ENCODE peak calls at places on chromosomes 7 and 10, in seven cellular contexts. Q is coronary artery, L is fibroblast of the aortic adventitia, U is GM03348, K is dorsolateral prefrontal cortex, X is GF-D8, W is left cardiac atrium. R is an unnamed sample.

GRCh38 chr7:128112781-128113221 is 81.6 kb upstream of the LRRC4 start:
- DNase-seq in Q (peak; percentile 57), L (no peak), U (no peak), K (no peak), X (no peak), W (no peak), R (no peak)

GRCh38 chr10:132457328-132458070 is 60.5 kb downstream of the PWWP2B start:
- DNase-seq in Q (no peak), L (no peak), U (no peak), K (no peak), X (no peak), W (peak; percentile 23), R (no peak)

GRCh38 chr7:29807179-29807841 is 1.0 kb downstream of the WIPF3 start:
- DNase-seq in Q (peak; percentile 74), L (no peak), U (peak; percentile 32), K (no peak), X (no peak), W (peak; percentile 53), R (peak; percentile 2)

GRCh38 chr7:45573636-45574470 is at the start of gene ADCY1:
- DNase-seq in Q (peak; percentile 61), L (no peak), U (peak; percentile 66), K (no peak), X (no peak), W (peak; percentile 32), R (no peak)

GRCh38 chr7:42232275-42232674 is 4.7 kb downstream of the GLI3 start:
- DNase-seq in Q (no peak), L (peak; percentile 73), U (peak; percentile 54), K (no peak), X (no peak), W (no peak), R (peak; percentile 80)

GRCh38 chr7:41916450-41916927 is 213.6 kb upstream of the INHBA start:
- DNase-seq in Q (no peak), L (peak; percentile 98), U (peak; percentile 74), K (no peak), X (no peak), W (no peak), R (peak; percentile 95)

GRCh38 chr7:12805518-12805928 is 118.1 kb downstream of the ARL4A start:
- DNase-seq in Q (no peak), L (no peak), U (no peak), K (no peak), X (no peak), W (no peak), R (no peak)

GRCh38 chr10:80465839-80466590 is 11.9 kb downstream of the TSPAN14 start:
- DNase-seq in Q (no peak), L (no peak), U (no peak), K (no peak), X (no peak), W (no peak), R (no peak)

GRCh38 chr7:90227259-90227658 is 15.7 kb downstream of the STEAP2 start:
- DNase-seq in Q (no peak), L (no peak), U (no peak), K (no peak), X (no peak), W (no peak), R (no peak)

GRCh38 chr7:128030999-128031681 is at the start of gene LRRC4:
- DNase-seq in Q (no peak), L (peak; percentile 32), U (peak; percentile 79), K (no peak), X (no peak), W (peak; percentile 47), R (peak; percentile 75)

GRCh38 chr10:17003151-17003550 is 126.5 kb downstream of the CUBN start:
- DNase-seq in Q (no peak), L (peak; percentile 95), U (peak; percentile 58), K (no peak), X (peak; percentile 36), W (no peak), R (peak; percentile 84)

GRCh38 chr7:66297579-66297978 is 92.4 kb downstream of the TPST1 start:
- DNase-seq in Q (no peak), L (no peak), U (no peak), K (no peak), X (peak; percentile 4), W (no peak), R (no peak)

R was measured in adipocyte.